ENCODE peak calls at places on chromosomes 2 and 18, in ten cellular contexts. S, Q, P, N, R, C, Y, B, G and W are unnamed samples.

GRCh38 chr2:127576433-127577207 is 41.1 kb downstream of the MYO7B start:
- DNase-seq in C (no peak), R (no peak), N (no peak), Y (no peak), Q (no peak), G (no peak), P (no peak), B (no peak), S (no peak), W (no peak)

GRCh38 chr2:74045454-74045853 is 60.7 kb downstream of the TET3 start:
- DNase-seq in Q (no peak), Y (no peak), N (no peak), G (no peak), B (no peak), R (no peak), C (no peak), P (no peak), S (no peak), W (no peak)

GRCh38 chr2:26577442-26578433 is 63.4 kb downstream of the CIB4 start:
- DNase-seq in G (peak), N (peak), S (peak), R (peak), Y (peak), P (peak), Q (peak), C (peak), B (peak), W (no peak)

GRCh38 chr2:127051116-127051779 is 55.7 kb downstream of the BIN1 start:
- DNase-seq in G (no peak), S (no peak), Y (no peak), C (peak), P (no peak), N (no peak), Q (no peak), B (no peak), R (no peak), W (no peak)

GRCh38 chr2:88658890-88659881 is 31.9 kb upstream of the EIF2AK3 start:
- DNase-seq in S (peak), P (peak), R (no peak), N (no peak), Q (no peak), B (no peak), Y (no peak), G (no peak), C (peak), W (no peak)

GRCh38 chr2:229348135-229348534 is 77.0 kb upstream of the PID1 start:
- DNase-seq in Q (no peak), C (no peak), Y (no peak), R (no peak), S (no peak), B (no peak), G (no peak), N (no peak), P (no peak), W (no peak)

GRCh38 chr2:222993920-222994650 is 57.9 kb upstream of the KCNE4 start:
- DNase-seq in R (no peak), C (peak), Q (no peak), Y (no peak), P (peak), N (no peak), B (no peak), G (peak), S (no peak), W (peak)

GRCh38 chr18:51121597-51121857 is 76.0 kb downstream of the MEX3C start:
- DNase-seq in B (no peak), C (no peak), P (no peak), Q (no peak), R (no peak), S (no peak), N (no peak), G (no peak), Y (no peak), W (no peak)

GRCh38 chr2:28606986-28607441 is 111.2 kb downstream of the PLB1 start:
- DNase-seq in P (peak), N (no peak), G (no peak), Y (no peak), R (no peak), Q (no peak), B (no peak), C (no peak), S (no peak), W (no peak)

GRCh38 chr2:108169982-108170625 is 69.7 kb upstream of the SULT1C3 start:
- DNase-seq in C (no peak), P (peak), N (peak), Y (no peak), Q (no peak), B (no peak), R (no peak), G (no peak), S (peak), W (no peak)